ENCODE peak calls at places on chromosomes 6 and 20, in nine cellular contexts. D, Y, V, A, I, N, T, S and H are unnamed samples. For H3K27me3, the result is how much of the 10 kb centered on the place peaks cover.

GRCh38 chr6:1604347-1604990 is 5.2 kb upstream of the FOXC1 start:
- DNase-seq in D (peak), Y (no peak), V (no peak), A (peak), I (no peak), N (peak), T (no peak), S (no peak), H (peak)

GRCh38 chr20:45899041-45899835 is 8.1 kb downstream of the CTSA start:
- DNase-seq in D (no peak), Y (no peak), V (no peak), A (no peak), I (no peak), N (no peak), T (no peak), S (no peak), H (no peak)

GRCh38 chr6:34530753-34531365 is 25.3 kb downstream of the SPDEF start:
- DNase-seq in D (no peak), Y (no peak), V (no peak), A (no peak), I (no peak), N (no peak), T (no peak), S (no peak), H (no peak)

GRCh38 chr6:51608383-51608782 is 479.0 kb downstream of the PKHD1 start:
- DNase-seq in D (no peak), Y (no peak), V (no peak), A (no peak), I (no peak), N (no peak), T (no peak), S (no peak), H (no peak)

GRCh38 chr6:100883347-100883746 is 2.2 kb upstream of the ASCC3 start:
- DNase-seq in D (no peak), Y (no peak), V (no peak), A (no peak), I (no peak), N (peak), T (no peak), S (no peak), H (no peak)

GRCh38 chr6:43817192-43817591 is 47.2 kb downstream of the VEGFA start:
- DNase-seq in D (no peak), Y (peak), V (no peak), A (no peak), I (no peak), N (peak), T (no peak), S (no peak), H (peak)

GRCh38 chr20:63138855-63139341 is 77.0 kb downstream of the YTHDF1 start:
- DNase-seq in D (no peak), Y (no peak), V (no peak), A (no peak), I (no peak), N (no peak), T (no peak), S (peak), H (no peak)

GRCh38 chr6:33960345-33961313 is 156.8 kb upstream of the MLN start:
- DNase-seq in D (no peak), Y (no peak), V (no peak), A (no peak), I (no peak), N (no peak), T (no peak), S (no peak), H (peak)

GRCh38 chr20:48647873-48648272 is 179.9 kb downstream of the PREX1 start:
- DNase-seq in D (no peak), Y (no peak), V (no peak), A (no peak), I (no peak), N (no peak), T (no peak), S (no peak), H (no peak)

GRCh38 chr6:112268011-112268410 is 13.6 kb upstream of the LAMA4 start:
- DNase-seq in D (no peak), Y (no peak), V (no peak), A (no peak), I (no peak), N (no peak), T (no peak), S (no peak), H (no peak)

GRCh38 chr6:148973809-148974208 is 227.0 kb downstream of the UST start:
- DNase-seq in D (no peak), Y (peak), V (no peak), A (no peak), I (no peak), N (no peak), T (no peak), S (peak), H (no peak)

GRCh38 chr20:2749951-2750342 is 50.5 kb downstream of the CPXM1 start:
- DNase-seq in D (no peak), Y (no peak), V (no peak), A (no peak), I (no peak), N (no peak), T (no peak), S (no peak), H (no peak)

GRCh38 chr6:2695464-2696095 is 55.1 kb downstream of the MYLK4 start:
- DNase-seq in D (no peak), Y (peak), V (no peak), A (no peak), I (no peak), N (peak), T (peak), S (peak), H (no peak)

GRCh38 chr6:47016236-47016635 is 25.9 kb downstream of the ADGRF1 start:
- DNase-seq in D (no peak), Y (no peak), V (no peak), A (no peak), I (no peak), N (peak), T (no peak), S (no peak), H (no peak)

GRCh38 chr6:55578537-55579363 is at the start of gene HMGCLL1:
- DNase-seq in D (peak), Y (no peak), V (peak), A (peak), I (no peak), N (peak), T (no peak), S (peak), H (peak)

GRCh38 chr6:18122128-18123093 is at the start of gene NHLRC1:
- DNase-seq in D (peak), Y (no peak), V (peak), A (peak), I (no peak), N (peak), T (peak), S (peak), H (peak)

GRCh38 chr6:149545258-149545753 is 537 bp downstream of the PPIL4 start:
- DNase-seq in D (peak), Y (no peak), V (peak), A (peak), I (peak), N (peak), T (peak), S (peak), H (peak)

GRCh38 chr6:155786528-155786927 is 330.9 kb upstream of the NOX3 start:
- DNase-seq in D (no peak), Y (no peak), V (no peak), A (no peak), I (no peak), N (no peak), T (no peak), S (no peak), H (no peak)

GRCh38 chr6:113997106-113997505 is 26.2 kb upstream of the HDAC2 start:
- DNase-seq in D (no peak), Y (peak), V (no peak), A (no peak), I (no peak), N (no peak), T (peak), S (peak), H (no peak)

GRCh38 chr6:32081168-32081624 is 27.9 kb downstream of the TNXB start:
- DNase-seq in D (no peak), Y (no peak), V (peak), A (no peak), I (no peak), N (no peak), T (peak), S (peak), H (no peak)

GRCh38 chr20:31698803-31699718 is 23.6 kb downstream of the BCL2L1 start:
- DNase-seq in D (peak), Y (peak), V (peak), A (no peak), I (no peak), N (no peak), T (peak), S (peak), H (no peak)

GRCh38 chr6:36025260-36025931 is 955 bp upstream of the SLC26A8 start:
- DNase-seq in D (no peak), Y (no peak), V (no peak), A (no peak), I (no peak), N (no peak), T (no peak), S (peak), H (no peak)

GRCh38 chr6:164700497-164700896 is 608.9 kb downstream of the C6orf118 start:
- DNase-seq in D (no peak), Y (no peak), V (no peak), A (no peak), I (no peak), N (no peak), T (no peak), S (no peak), H (no peak)

GRCh38 chr6:32684246-32684645 is 17.8 kb upstream of the HLA-DQB1 start:
- DNase-seq in D (no peak), Y (no peak), V (no peak), A (no peak), I (no peak), N (no peak), T (no peak), S (no peak), H (no peak)

DNA sequence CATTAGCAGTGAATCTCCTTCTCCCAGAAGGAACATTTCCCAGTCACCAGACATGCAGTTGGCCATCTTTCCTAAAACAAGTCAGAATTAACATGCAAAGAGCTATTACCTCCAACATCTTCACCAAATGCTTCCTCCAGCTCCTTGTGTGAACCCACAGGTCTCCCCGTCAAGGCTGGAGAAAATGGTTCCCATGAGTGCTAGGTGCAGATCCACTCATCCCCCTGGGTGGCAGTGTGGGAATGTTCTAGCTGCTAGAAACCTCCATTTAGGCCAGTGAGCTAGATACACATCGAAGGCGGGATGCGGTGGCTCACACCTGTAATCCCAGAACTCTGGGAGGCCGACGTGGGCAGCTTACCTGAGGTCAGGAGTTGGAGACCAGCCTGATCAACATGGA is 603.9 kb upstream of the SLC35B3 start:
- DNase-seq in D (no peak), Y (no peak), V (no peak), A (no peak), I (no peak), N (no peak), T (no peak), S (no peak), H (no peak)
- TF ChIP-seq CTCF in D (no peak), Y (no peak), V (no peak), A (no peak), I (no peak), N (no peak), T (no peak), S (no peak), H (no peak)

DNA sequence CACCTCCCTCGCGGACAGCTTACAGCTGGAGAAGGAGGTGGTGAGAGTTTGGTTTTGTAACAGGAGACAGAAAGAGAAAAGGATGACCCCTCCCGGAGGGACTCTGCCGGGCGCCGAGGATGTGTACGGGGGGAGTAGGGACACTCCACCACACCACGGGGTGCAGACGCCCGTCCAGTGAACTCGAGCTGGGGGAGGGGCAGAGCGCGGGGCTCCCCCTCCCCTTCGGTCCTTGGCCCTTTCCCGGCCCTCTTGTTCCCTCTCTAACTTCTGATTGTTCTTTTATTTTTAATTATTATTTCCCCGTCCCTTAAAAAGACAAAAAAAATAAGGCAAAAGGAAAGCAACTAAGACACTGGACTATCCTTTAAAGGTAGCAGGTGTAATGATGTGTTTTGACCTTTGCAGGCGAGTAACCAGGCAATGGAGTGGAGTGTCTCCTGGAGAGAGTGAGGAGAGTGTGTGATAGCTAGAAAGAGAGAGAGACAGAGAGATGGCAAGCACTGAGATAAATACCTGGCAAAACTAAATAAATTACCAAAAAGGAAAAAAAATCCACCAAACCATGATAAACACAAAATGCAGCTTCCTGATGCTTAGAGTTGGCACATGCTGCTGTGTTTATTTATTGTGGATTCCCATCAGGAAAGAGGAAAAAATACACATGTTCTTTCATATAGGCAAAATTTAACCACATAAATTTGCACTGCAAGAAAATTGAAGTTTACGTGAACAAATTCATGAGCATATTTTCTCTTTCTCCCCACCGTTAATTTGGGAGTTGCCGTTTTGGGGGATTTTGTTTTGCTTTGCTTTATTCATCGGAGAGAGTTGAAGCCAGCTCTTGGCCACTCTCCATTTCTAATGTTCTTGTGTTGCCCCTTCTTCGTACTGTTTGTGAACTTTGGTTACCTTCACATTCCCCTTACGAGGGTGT is 1.9 kb downstream of the POU3F2 start:
- DNase-seq in D (no peak), Y (no peak), V (no peak), A (no peak), I (no peak), N (peak), T (no peak), S (no peak), H (no peak)
- H3K27me3 ChIP-seq in D (under half), Y (under half), V (under half), A (under half), I (under half), N (half or more), T (half or more), S (half or more), H (half or more)

GRCh38 chr6:3829285-3829684 is 19.9 kb upstream of the FAM50B start:
- DNase-seq in D (no peak), Y (no peak), V (no peak), A (no peak), I (no peak), N (no peak), T (no peak), S (peak), H (no peak)

GRCh38 chr6:3825331-3825831 is 23.8 kb upstream of the FAM50B start:
- DNase-seq in D (no peak), Y (no peak), V (peak), A (no peak), I (no peak), N (peak), T (no peak), S (peak), H (no peak)

GRCh38 chr6:3823671-3824070 is 25.5 kb upstream of the FAM50B start:
- DNase-seq in D (no peak), Y (no peak), V (no peak), A (no peak), I (no peak), N (no peak), T (no peak), S (no peak), H (no peak)

GRCh38 chr6:3822747-3823445 is 26.3 kb upstream of the FAM50B start:
- DNase-seq in D (no peak), Y (no peak), V (peak), A (no peak), I (no peak), N (no peak), T (no peak), S (peak), H (no peak)

DNA sequence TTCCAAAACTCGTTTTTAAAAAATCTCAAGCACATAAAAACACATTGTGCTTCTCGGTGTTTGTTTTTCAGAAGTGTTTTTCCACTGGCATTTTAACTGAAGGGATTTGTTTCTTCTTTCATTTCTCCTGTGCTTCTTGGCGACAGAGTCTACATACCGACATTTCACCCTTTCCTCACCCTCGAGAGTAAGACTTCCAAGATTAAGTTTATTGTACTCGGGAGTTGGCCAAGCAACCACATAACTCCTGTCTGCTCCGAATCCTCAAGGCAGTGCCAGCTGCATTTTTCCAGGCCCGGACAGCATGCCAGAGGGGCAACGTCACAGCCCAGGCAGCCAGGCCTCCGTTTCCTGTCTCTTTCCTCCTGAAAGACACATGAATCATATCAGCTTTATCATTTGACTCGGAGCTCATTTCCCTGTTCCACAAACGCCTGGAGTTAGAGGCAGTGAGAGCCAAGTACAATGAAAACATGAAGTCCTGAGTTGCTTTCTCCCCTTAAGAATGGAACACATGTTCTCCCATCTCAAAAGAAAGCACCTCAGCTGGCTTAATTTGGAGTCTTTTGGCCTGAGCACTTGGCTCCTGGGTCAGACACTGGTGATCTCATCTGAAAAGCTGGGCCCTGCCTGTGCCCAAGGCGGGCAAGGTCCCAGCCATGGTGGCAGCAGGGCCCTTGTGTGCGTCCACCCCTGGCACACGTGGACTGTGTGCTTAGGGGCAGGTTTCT is 23.2 kb upstream of the FAM50B start:
- DNase-seq in D (no peak), Y (peak), V (peak), A (peak), I (peak), N (no peak), T (peak), S (peak), H (peak)
- H3K4me3 ChIP-seq in D (no peak), Y (no peak), V (peak), A (no peak), I (peak), N (no peak), T (no peak), S (peak), H (no peak)

DNA sequence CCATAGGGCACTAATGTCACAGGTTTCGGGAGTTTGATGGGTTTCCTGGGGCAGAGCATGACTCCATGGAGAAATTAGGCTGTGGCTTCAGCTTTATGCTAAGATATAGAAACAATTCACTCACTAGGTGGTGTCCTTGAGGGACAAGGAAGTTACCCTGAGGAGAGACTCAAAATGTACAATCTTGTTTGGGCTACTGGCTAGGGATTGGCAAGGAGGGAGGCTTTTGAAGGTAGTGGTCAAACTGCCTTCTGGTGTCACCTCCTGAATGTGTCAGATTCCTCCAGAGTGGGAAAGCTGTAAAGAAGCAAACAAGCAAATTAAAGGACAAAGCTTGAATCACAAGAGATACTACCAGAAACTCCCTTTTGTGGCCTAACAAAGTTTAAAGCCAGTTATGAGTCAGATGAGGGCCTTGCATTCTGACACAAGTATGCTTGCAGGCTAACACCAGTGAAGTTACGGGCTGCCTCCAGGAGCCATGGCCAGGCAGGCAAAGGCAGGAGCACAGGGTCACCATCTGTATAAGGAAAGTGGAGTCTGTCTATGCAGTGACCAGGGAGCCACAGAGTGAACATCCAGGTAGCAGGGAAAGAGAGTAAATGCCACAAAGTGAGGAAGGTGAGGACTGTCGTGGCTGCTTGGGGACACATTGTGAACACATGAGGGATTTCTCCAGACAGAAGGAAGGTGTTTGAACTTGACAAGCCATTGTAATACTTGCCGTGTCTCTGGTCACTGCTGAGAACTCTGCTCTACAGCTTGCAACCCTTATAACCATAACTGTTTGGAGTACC is 107.7 kb upstream of the DTNBP1 start:
- DNase-seq in D (peak), Y (no peak), V (no peak), A (no peak), I (no peak), N (no peak), T (no peak), S (peak), H (no peak)
- TF ChIP-seq CTCF in D (peak), Y (peak), V (no peak), A (no peak), I (no peak), N (no peak), T (no peak), S (no peak), H (no peak)

GRCh38 chr6:135086414-135086764 is 31.8 kb upstream of the HBS1L start:
- DNase-seq in D (peak), Y (no peak), V (no peak), A (no peak), I (no peak), N (no peak), T (no peak), S (no peak), H (no peak)
- H3K27me3 ChIP-seq in D (under half), Y (under half), V (under half), A (under half), I (under half), N (under half), T (under half), S (under half), H (under half)

GRCh38 chr20:7704021-7704420 is 236.2 kb downstream of the HAO1 start:
- DNase-seq in D (no peak), Y (no peak), V (no peak), A (no peak), I (no peak), N (no peak), T (no peak), S (no peak), H (no peak)

GRCh38 chr20:7712661-7713060 is 227.6 kb downstream of the HAO1 start:
- DNase-seq in D (no peak), Y (no peak), V (no peak), A (no peak), I (no peak), N (no peak), T (no peak), S (peak), H (no peak)

GRCh38 chr20:7708782-7709181 is 231.5 kb downstream of the HAO1 start:
- DNase-seq in D (no peak), Y (no peak), V (no peak), A (no peak), I (no peak), N (no peak), T (no peak), S (no peak), H (no peak)

GRCh38 chr20:7710440-7710839 is 229.8 kb downstream of the HAO1 start:
- DNase-seq in D (no peak), Y (no peak), V (no peak), A (no peak), I (no peak), N (no peak), T (no peak), S (peak), H (no peak)

DNA sequence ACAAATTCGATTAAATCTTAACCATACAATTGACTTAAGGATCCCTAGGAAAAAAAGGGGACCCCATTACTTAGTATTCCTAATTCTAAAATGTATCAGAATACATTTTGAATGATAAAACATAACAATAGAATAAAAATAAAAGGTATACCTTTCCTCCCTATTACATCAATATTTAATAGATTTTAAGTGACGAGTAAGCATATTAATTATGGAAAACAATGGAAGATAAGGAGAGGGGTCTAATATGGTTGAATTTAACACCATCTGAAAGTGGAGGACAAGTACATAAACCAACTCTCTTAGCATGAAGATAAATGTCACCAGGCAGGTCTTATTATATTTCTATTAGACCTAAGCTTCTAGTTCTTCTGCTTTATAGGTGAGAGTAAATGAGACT is 232.1 kb downstream of the HAO1 start:
- DNase-seq in D (no peak), Y (no peak), V (no peak), A (no peak), I (no peak), N (no peak), T (no peak), S (no peak), H (no peak)
- H3K4me3 ChIP-seq in D (no peak), Y (no peak), V (no peak), A (no peak), I (no peak), N (no peak), T (no peak), S (no peak), H (no peak)